ENCODE peak calls at places on chromosome 14, in five cellular contexts. X is AG04450; H is foreskin fibroblast; B is RPMI7951; R is stimulated activated CD4-positive, alpha-beta T cell treated with anti-CD3 and anti-CD28 coated beads, Interleukin-4, amount 100 ng/mL, for 4 hours. U is an unnamed sample.

GRCh38 chr14:61498811-61499210 is 177.4 kb downstream of the PRKCH start:
- DNase-seq in H (peak; percentile 79), R (no peak), X (peak; percentile 24), B (peak; percentile 51), U (peak; percentile 91)

GRCh38 chr14:80390911-80391310 is 179.6 kb upstream of the DIO2 start:
- DNase-seq in B (peak; percentile 53), H (peak; percentile 26), X (no peak), R (no peak), U (peak; percentile 91)

GRCh38 chr14:92970233-92970625 is 47.3 kb downstream of the CHGA start:
- DNase-seq in R (no peak), B (no peak), H (no peak), X (no peak), U (no peak)

GRCh38 chr14:73717998-73718741 is 4.0 kb upstream of the PNMA1 start:
- DNase-seq in H (peak; percentile 72), R (no peak), X (no peak), B (no peak), U (no peak)

GRCh38 chr14:67187210-67187609 is 2.0 kb upstream of the GARIN2 start:
- DNase-seq in H (peak; percentile 87), R (no peak), X (no peak), B (peak; percentile 80), U (peak; percentile 46)

GRCh38 chr14:23568600-23569310 is 1.2 kb upstream of the AP1G2 start:
- DNase-seq in H (peak; percentile 39), R (no peak), B (no peak), X (no peak), U (no peak)

GRCh38 chr14:26389646-26390508 is 208.0 kb downstream of the NOVA1 start:
- DNase-seq in R (no peak), B (no peak), H (peak; percentile 58), X (no peak), U (no peak)

GRCh38 chr14:103161054-103161397 is 37.8 kb downstream of the TNFAIP2 start:
- DNase-seq in R (no peak), B (no peak), H (no peak), X (no peak), U (no peak)

U was measured in retinal pigment epithelial cell.